ENCODE peak calls at places on chromosomes 6 and 20, in five cellular contexts. One of them, this sample, is unnamed.

GRCh38 chr6:108618623-108619152 is 58.0 kb downstream of the FOXO3 start:
- DNase-seq in HepG2: no peak
- DNase-seq in lower lobe of right lung: no peak
- DNase-seq in upper lobe of right lung: no peak
- DNase-seq in H1: no peak
- DNase-seq in this sample: no peak

GRCh38 chr20:20561172-20561571 is 151.3 kb downstream of the RALGAPA2 start:
- DNase-seq in H1: no peak
- DNase-seq in lower lobe of right lung: no peak
- DNase-seq in upper lobe of right lung: no peak
- DNase-seq in HepG2: no peak
- DNase-seq in this sample: no peak

GRCh38 chr20:3980260-3981131 is 34.9 kb downstream of the RNF24 start:
- DNase-seq in lower lobe of right lung: no peak
- DNase-seq in H1: no peak
- DNase-seq in HepG2: peak; percentile 80
- DNase-seq in upper lobe of right lung: no peak
- DNase-seq in this sample: peak; percentile 19

GRCh38 chr20:10508060-10508459 is 73.0 kb downstream of the SLX4IP start:
- DNase-seq in HepG2: no peak
- DNase-seq in lower lobe of right lung: no peak
- DNase-seq in H1: no peak
- DNase-seq in upper lobe of right lung: no peak
- DNase-seq in this sample: no peak

GRCh38 chr20:15937179-15937578 is 636.1 kb downstream of the KIF16B start:
- DNase-seq in H1: no peak
- DNase-seq in lower lobe of right lung: no peak
- DNase-seq in HepG2: no peak
- DNase-seq in upper lobe of right lung: no peak
- DNase-seq in this sample: peak; percentile 60

GRCh38 chr6:156808287-156808686 is 31.1 kb downstream of the ARID1B start:
- DNase-seq in H1: no peak
- DNase-seq in upper lobe of right lung: no peak
- DNase-seq in HepG2: no peak
- DNase-seq in lower lobe of right lung: no peak
- DNase-seq in this sample: peak; percentile 38

GRCh38 chr6:3482869-3483268 is 26.0 kb upstream of the SLC22A23 start:
- DNase-seq in upper lobe of right lung: no peak
- DNase-seq in lower lobe of right lung: no peak
- DNase-seq in H1: no peak
- DNase-seq in HepG2: no peak
- DNase-seq in this sample: no peak

GRCh38 chr20:51651921-51652549 is 109.5 kb upstream of the NFATC2 start:
- DNase-seq in HepG2: no peak
- DNase-seq in upper lobe of right lung: no peak
- DNase-seq in H1: no peak
- DNase-seq in lower lobe of right lung: no peak
- DNase-seq in this sample: no peak

GRCh38 chr6:35195120-35195780 is 18.5 kb upstream of the SCUBE3 start:
- DNase-seq in upper lobe of right lung: no peak
- DNase-seq in H1: no peak
- DNase-seq in HepG2: no peak
- DNase-seq in lower lobe of right lung: no peak
- DNase-seq in this sample: no peak

GRCh38 chr6:158669145-158670035 is 19.5 kb downstream of the SYTL3 start:
- DNase-seq in H1: no peak
- DNase-seq in upper lobe of right lung: no peak
- DNase-seq in HepG2: no peak
- DNase-seq in lower lobe of right lung: no peak
- DNase-seq in this sample: no peak

GRCh38 chr20:48040491-48040890 is 255.2 kb upstream of the SULF2 start:
- DNase-seq in lower lobe of right lung: no peak
- DNase-seq in H1: no peak
- DNase-seq in HepG2: no peak
- DNase-seq in upper lobe of right lung: no peak
- DNase-seq in this sample: no peak

GRCh38 chr6:20313960-20314530 is 87.6 kb upstream of the E2F3 start:
- DNase-seq in HepG2: no peak
- DNase-seq in H1: no peak
- DNase-seq in upper lobe of right lung: no peak
- DNase-seq in lower lobe of right lung: no peak
- DNase-seq in this sample: no peak

GRCh38 chr20:59821788-59822187 is 111.6 kb downstream of the SYCP2 start:
- DNase-seq in upper lobe of right lung: no peak
- DNase-seq in H1: no peak
- DNase-seq in HepG2: no peak
- DNase-seq in lower lobe of right lung: no peak
- DNase-seq in this sample: no peak

GRCh38 chr20:24332956-24333355 is 136.5 kb upstream of the SYNDIG1 start:
- DNase-seq in lower lobe of right lung: no peak
- DNase-seq in HepG2: no peak
- DNase-seq in upper lobe of right lung: no peak
- DNase-seq in H1: no peak
- DNase-seq in this sample: no peak

GRCh38 chr20:36214684-36215256 is 21.5 kb upstream of the AAR2 start:
- DNase-seq in lower lobe of right lung: no peak
- DNase-seq in HepG2: peak; percentile 54
- DNase-seq in H1: no peak
- DNase-seq in upper lobe of right lung: no peak
- DNase-seq in this sample: peak; percentile 57

GRCh38 chr6:28940859-28941680 is 17.3 kb upstream of the TRIM27 start:
- DNase-seq in HepG2: peak; percentile 89
- DNase-seq in lower lobe of right lung: peak; percentile 64
- DNase-seq in upper lobe of right lung: no peak
- DNase-seq in H1: peak; percentile 86
- DNase-seq in this sample: peak; percentile 57

GRCh38 chr6:74720923-74721322 is 484.9 kb downstream of the COL12A1 start:
- DNase-seq in H1: no peak
- DNase-seq in HepG2: no peak
- DNase-seq in upper lobe of right lung: no peak
- DNase-seq in lower lobe of right lung: no peak
- DNase-seq in this sample: no peak

GRCh38 chr6:291697-292505 is at the start of gene DUSP22:
- DNase-seq in HepG2: peak; percentile 80
- DNase-seq in lower lobe of right lung: peak; percentile 93
- DNase-seq in H1: peak; percentile 87
- DNase-seq in upper lobe of right lung: peak; percentile 96
- DNase-seq in this sample: peak; percentile 87

GRCh38 chr6:107670792-107671199 is 153.3 kb downstream of the SCML4 start:
- DNase-seq in lower lobe of right lung: peak; percentile 71
- DNase-seq in H1: no peak
- DNase-seq in HepG2: no peak
- DNase-seq in upper lobe of right lung: no peak
- DNase-seq in this sample: peak; percentile 72

GRCh38 chr6:166768761-166769160 is 141.7 kb upstream of the RPS6KA2 start:
- DNase-seq in HepG2: no peak
- DNase-seq in lower lobe of right lung: no peak
- DNase-seq in upper lobe of right lung: no peak
- DNase-seq in H1: peak; percentile 35
- DNase-seq in this sample: no peak

GRCh38 chr6:70198825-70199224 is 104.1 kb downstream of the COL9A1 start:
- DNase-seq in upper lobe of right lung: no peak
- DNase-seq in lower lobe of right lung: no peak
- DNase-seq in HepG2: no peak
- DNase-seq in H1: no peak
- DNase-seq in this sample: no peak

GRCh38 chr6:147203311-147204059 is 732 bp upstream of the STXBP5 start:
- DNase-seq in H1: peak; percentile 74
- DNase-seq in lower lobe of right lung: peak; percentile 86
- DNase-seq in HepG2: peak; percentile 49
- DNase-seq in upper lobe of right lung: peak; percentile 90
- DNase-seq in this sample: peak; percentile 82

GRCh38 chr6:160040527-160041264 is 71.8 kb downstream of the IGF2R start:
- DNase-seq in upper lobe of right lung: no peak
- DNase-seq in H1: no peak
- DNase-seq in lower lobe of right lung: no peak
- DNase-seq in HepG2: no peak
- DNase-seq in this sample: no peak

GRCh38 chr6:105507811-105508210 is 104.9 kb upstream of the PREP start:
- DNase-seq in upper lobe of right lung: no peak
- DNase-seq in lower lobe of right lung: no peak
- DNase-seq in HepG2: no peak
- DNase-seq in H1: no peak
- DNase-seq in this sample: no peak

GRCh38 chr6:437042-437402 is 45.5 kb downstream of the IRF4 start:
- DNase-seq in H1: no peak
- DNase-seq in HepG2: no peak
- DNase-seq in upper lobe of right lung: no peak
- DNase-seq in lower lobe of right lung: no peak
- DNase-seq in this sample: no peak

GRCh38 chr6:56699066-56699654 is 56.5 kb upstream of the DST start:
- DNase-seq in HepG2: peak; percentile 43
- DNase-seq in upper lobe of right lung: no peak
- DNase-seq in H1: no peak
- DNase-seq in lower lobe of right lung: no peak
- DNase-seq in this sample: peak; percentile 6

GRCh38 chr6:132491303-132491702 is 21.6 kb downstream of the STX7 start:
- DNase-seq in HepG2: no peak
- DNase-seq in lower lobe of right lung: no peak
- DNase-seq in H1: no peak
- DNase-seq in upper lobe of right lung: no peak
- DNase-seq in this sample: peak; percentile 43

GRCh38 chr6:80544500-80545055 is 438.1 kb downstream of the BCKDHB start:
- DNase-seq in HepG2: no peak
- DNase-seq in upper lobe of right lung: no peak
- DNase-seq in H1: no peak
- DNase-seq in lower lobe of right lung: no peak
- DNase-seq in this sample: no peak

GRCh38 chr6:56677559-56677958 is 34.9 kb upstream of the DST start:
- DNase-seq in H1: no peak
- DNase-seq in upper lobe of right lung: no peak
- DNase-seq in HepG2: no peak
- DNase-seq in lower lobe of right lung: no peak
- DNase-seq in this sample: no peak

GRCh38 chr6:143941852-143942627 is 66.0 kb downstream of the PLAGL1 start:
- DNase-seq in upper lobe of right lung: peak; percentile 84
- DNase-seq in H1: peak; percentile 83
- DNase-seq in lower lobe of right lung: peak; percentile 78
- DNase-seq in HepG2: peak; percentile 81
- DNase-seq in this sample: peak; percentile 57

GRCh38 chr20:36851490-36851889 is 24.4 kb upstream of the TLDC2 start:
- DNase-seq in upper lobe of right lung: no peak
- DNase-seq in HepG2: no peak
- DNase-seq in H1: no peak
- DNase-seq in lower lobe of right lung: no peak
- DNase-seq in this sample: no peak

GRCh38 chr6:75896526-75896925 is 147.5 kb downstream of the MYO6 start:
- DNase-seq in HepG2: no peak
- DNase-seq in lower lobe of right lung: no peak
- DNase-seq in H1: no peak
- DNase-seq in upper lobe of right lung: no peak
- DNase-seq in this sample: no peak

GRCh38 chr6:2078888-2079287 is 166.5 kb downstream of the GMDS start:
- DNase-seq in upper lobe of right lung: no peak
- DNase-seq in HepG2: no peak
- DNase-seq in lower lobe of right lung: no peak
- DNase-seq in H1: no peak
- DNase-seq in this sample: no peak

GRCh38 chr6:114747995-114748625 is 405.3 kb upstream of the HS3ST5 start:
- DNase-seq in HepG2: peak; percentile 21
- DNase-seq in upper lobe of right lung: no peak
- DNase-seq in lower lobe of right lung: peak; percentile 39
- DNase-seq in H1: no peak
- DNase-seq in this sample: peak; percentile 48
- TF ChIP-seq CTCF in HepG2: peak; percentile 47
- TF ChIP-seq CTCF in upper lobe of right lung: peak; percentile 67
- TF ChIP-seq CTCF in lower lobe of right lung: peak; percentile 60
- TF ChIP-seq CTCF in H1: no peak
- TF ChIP-seq CTCF in this sample: peak; percentile 94

DNA sequence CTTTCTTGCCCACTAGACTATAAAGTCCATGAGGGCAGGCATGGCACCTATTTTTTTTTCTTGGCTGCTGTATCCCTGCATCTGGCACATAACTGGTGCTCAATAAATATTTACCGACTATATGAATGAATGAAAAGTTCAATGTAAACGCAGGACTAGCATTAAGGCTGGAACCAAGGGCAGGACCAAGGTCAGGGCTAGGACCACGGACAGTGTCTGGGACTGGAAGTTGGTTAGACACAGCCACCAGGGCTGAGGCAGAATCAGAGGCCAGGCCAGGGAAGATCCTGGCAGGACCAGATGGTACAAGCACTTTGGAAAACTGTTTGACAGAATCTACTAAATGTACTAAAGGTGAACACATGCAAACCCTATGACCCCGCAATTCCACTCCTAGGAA is 3.7 kb downstream of the TNXB start:
- DNase-seq in upper lobe of right lung: no peak
- DNase-seq in HepG2: no peak
- DNase-seq in H1: no peak
- DNase-seq in lower lobe of right lung: no peak
- DNase-seq in this sample: no peak
- H3K27ac ChIP-seq in upper lobe of right lung: no peak overlapping the region
- H3K27ac ChIP-seq in HepG2: no peak overlapping the region
- H3K27ac ChIP-seq in H1: no peak overlapping the region
- H3K27ac ChIP-seq in lower lobe of right lung: no peak overlapping the region
- H3K27ac ChIP-seq in this sample: no peak overlapping the region

GRCh38 chr6:43053545-43054205 is at the start of gene CUL7:
- DNase-seq in H1: peak; percentile 88
- DNase-seq in upper lobe of right lung: peak; percentile 97
- DNase-seq in lower lobe of right lung: peak; percentile 96
- DNase-seq in HepG2: peak; percentile 91
- DNase-seq in this sample: peak; percentile 89
- H3K36me3 ChIP-seq in H1: peaks cover 26% of the 10 kb centered on the region
- H3K36me3 ChIP-seq in upper lobe of right lung: peaks cover 41% of the 10 kb centered on the region
- H3K36me3 ChIP-seq in lower lobe of right lung: peaks cover 57% of the 10 kb centered on the region
- H3K36me3 ChIP-seq in HepG2: peaks cover 12% of the 10 kb centered on the region
- H3K36me3 ChIP-seq in this sample: peaks cover 23% of the 10 kb centered on the region

GRCh38 chr6:100460650-100461204 is 4.0 kb downstream of the SIM1 start:
- DNase-seq in upper lobe of right lung: no peak
- DNase-seq in lower lobe of right lung: no peak
- DNase-seq in H1: peak; percentile 79
- DNase-seq in HepG2: no peak
- DNase-seq in this sample: no peak
- TF ChIP-seq CTCF in upper lobe of right lung: no peak
- TF ChIP-seq CTCF in lower lobe of right lung: no peak
- TF ChIP-seq CTCF in H1: no peak
- TF ChIP-seq CTCF in HepG2: no peak
- TF ChIP-seq CTCF in this sample: peak; percentile 64

GRCh38 chr6:141151710-141152417 is 980.9 kb upstream of the GJE1 start:
- DNase-seq in upper lobe of right lung: no peak
- DNase-seq in HepG2: no peak
- DNase-seq in lower lobe of right lung: no peak
- DNase-seq in H1: no peak
- DNase-seq in this sample: no peak
- H3K27ac ChIP-seq in upper lobe of right lung: no peak overlapping the region
- H3K27ac ChIP-seq in HepG2: no peak overlapping the region
- H3K27ac ChIP-seq in lower lobe of right lung: no peak overlapping the region
- H3K27ac ChIP-seq in H1: peak overlapping the region; percentile 47
- H3K27ac ChIP-seq in this sample: no peak overlapping the region

GRCh38 chr20:35004051-35004725 is 48.5 kb downstream of the MYH7B start:
- DNase-seq in H1: no peak
- DNase-seq in lower lobe of right lung: peak; percentile 7
- DNase-seq in HepG2: no peak
- DNase-seq in upper lobe of right lung: peak; percentile 53
- DNase-seq in this sample: no peak
- H3K36me3 ChIP-seq in H1: peaks cover 59% of the 10 kb centered on the region
- H3K36me3 ChIP-seq in lower lobe of right lung: peaks cover 100% of the 10 kb centered on the region
- H3K36me3 ChIP-seq in HepG2: peaks cover 81% of the 10 kb centered on the region
- H3K36me3 ChIP-seq in upper lobe of right lung: peaks cover 100% of the 10 kb centered on the region
- H3K36me3 ChIP-seq in this sample: peaks cover 63% of the 10 kb centered on the region

This sample was measured in OCI-LY7.